ENCODE peak calls at places on chromosomes 12 and 14, in nine cellular contexts. D, V, F, L, G, B, T, H and E are unnamed samples.

GRCh38 chr14:101418601-101419000 is 142.7 kb upstream of the DIO3 start:
- DNase-seq in L (no peak), F (no peak), B (no peak), H (no peak), G (no peak), D (no peak), T (no peak), V (no peak), E (no peak)

GRCh38 chr14:94317259-94317658 is 5.9 kb downstream of the SERPINA6 start:
- DNase-seq in L (peak; percentile 31), F (no peak), V (no peak), B (no peak), H (no peak), G (no peak), T (peak; percentile 52), D (peak; percentile 28), E (no peak)

GRCh38 chr12:91931110-91931509 is 214.5 kb downstream of the BTG1 start:
- DNase-seq in T (no peak), G (no peak), F (no peak), L (no peak), H (no peak), B (no peak), D (peak; percentile 27), V (no peak), E (no peak)

GRCh38 chr12:19912996-19913395 is 455.3 kb upstream of the PDE3A start:
- DNase-seq in G (no peak), B (no peak), F (no peak), D (no peak), H (no peak), V (no peak), T (no peak), L (no peak), E (no peak)

GRCh38 chr12:120468846-120469449 is 600 bp downstream of the SRSF9 start:
- DNase-seq in L (peak; percentile 39), D (no peak), V (no peak), H (no peak), F (no peak), G (peak; percentile 10), T (no peak), B (peak; percentile 25), E (peak; percentile 57)

GRCh38 chr12:118979763-118980406 is 1.5 kb upstream of the SRRM4 start:
- DNase-seq in H (peak; percentile 43), L (no peak), B (peak; percentile 76), G (peak; percentile 24), D (no peak), F (peak; percentile 47), V (no peak), T (peak; percentile 2), E (peak; percentile 79)

GRCh38 chr12:113154351-113154973 is 4.9 kb downstream of the CFAP73 start:
- DNase-seq in G (peak; percentile 28), F (peak; percentile 25), T (no peak), L (no peak), B (peak; percentile 13), V (no peak), D (no peak), H (no peak), E (peak; percentile 53)

GRCh38 chr12:70828391-70828790 is 92.1 kb downstream of the PTPRR start:
- DNase-seq in B (no peak), L (no peak), F (no peak), T (no peak), V (no peak), H (no peak), D (no peak), G (no peak), E (no peak)

GRCh38 chr12:104282109-104282508 is 21.4 kb upstream of the EID3 start:
- DNase-seq in G (peak; percentile 68), B (no peak), D (no peak), L (no peak), F (no peak), H (no peak), T (no peak), V (no peak), E (no peak)

GRCh38 chr12:6462234-6462995 is 8.1 kb downstream of the VAMP1 start:
- DNase-seq in T (no peak), H (no peak), F (no peak), D (no peak), L (no peak), B (no peak), V (no peak), G (no peak), E (no peak)

GRCh38 chr12:94955193-94955592 is 48.3 kb downstream of the NDUFA12 start:
- DNase-seq in B (no peak), G (no peak), L (no peak), D (no peak), V (no peak), F (no peak), H (no peak), T (no peak), E (no peak)

GRCh38 chr12:116297224-116297834 is 19.8 kb upstream of the MED13L start:
- DNase-seq in V (no peak), T (no peak), H (no peak), B (no peak), L (no peak), G (no peak), F (no peak), D (no peak), E (no peak)

GRCh38 chr14:50658203-50658602 is 9.9 kb downstream of the SAV1 start:
- DNase-seq in V (no peak), H (no peak), L (no peak), T (peak; percentile 56), F (no peak), D (no peak), G (peak; percentile 72), B (no peak), E (no peak)

GRCh38 chr14:36856095-36856878 is 194.6 kb downstream of the PAX9 start:
- DNase-seq in D (no peak), G (no peak), F (no peak), B (no peak), L (no peak), H (no peak), V (no peak), T (no peak), E (no peak)

GRCh38 chr14:50488521-50488920 is 43.8 kb downstream of the MAP4K5 start:
- DNase-seq in L (no peak), H (no peak), D (no peak), B (no peak), T (no peak), F (no peak), V (no peak), G (no peak), E (no peak)

GRCh38 chr14:100106661-100107112 is 41.5 kb downstream of the EVL start:
- DNase-seq in G (no peak), D (no peak), F (no peak), L (no peak), T (no peak), H (no peak), V (no peak), B (no peak), E (no peak)

GRCh38 chr12:56162468-56163290 is 4.5 kb downstream of the MYL6 start:
- DNase-seq in V (no peak), H (no peak), T (no peak), F (no peak), G (no peak), D (no peak), L (no peak), B (no peak), E (no peak)

GRCh38 chr12:114500775-114501473 is 95.0 kb upstream of the TBX5 start:
- DNase-seq in G (no peak), L (no peak), B (no peak), H (no peak), D (no peak), T (no peak), V (no peak), F (no peak), E (no peak)

GRCh38 chr12:124347335-124347734 is 52.4 kb downstream of the RFLNA start:
- DNase-seq in T (no peak), D (peak; percentile 75), L (no peak), H (no peak), V (no peak), G (no peak), F (no peak), B (no peak), E (no peak)

GRCh38 chr12:124346425-124347168 is 51.7 kb downstream of the RFLNA start:
- DNase-seq in T (no peak), H (no peak), F (no peak), V (no peak), L (no peak), D (no peak), B (no peak), G (no peak), E (no peak)

GRCh38 chr12:124345795-124346194 is 50.9 kb downstream of the RFLNA start:
- DNase-seq in F (no peak), V (no peak), T (no peak), B (no peak), H (no peak), D (no peak), G (peak; percentile 19), L (no peak), E (no peak)

GRCh38 chr12:124348659-124349380 is 53.9 kb downstream of the RFLNA start:
- DNase-seq in H (no peak), L (no peak), T (no peak), B (no peak), G (no peak), D (no peak), F (no peak), V (no peak), E (no peak)

GRCh38 chr12:124347805-124348658 is 53.1 kb downstream of the RFLNA start:
- DNase-seq in V (no peak), H (no peak), L (no peak), B (no peak), G (no peak), D (no peak), F (no peak), T (no peak), E (peak; percentile 16)
- TF ChIP-seq CTCF in V (peak; percentile 40), H (peak; percentile 29), L (peak; percentile 63), B (peak; percentile 61), G (peak; percentile 44), D (peak; percentile 49), F (peak; percentile 56), T (peak; percentile 52), E (peak; percentile 62)

GRCh38 chr14:25375639-25376038 is 325.7 kb upstream of the STXBP6 start:
- DNase-seq in H (no peak), T (no peak), B (no peak), G (no peak), L (no peak), D (no peak), V (no peak), F (no peak), E (no peak)

GRCh38 chr14:25381498-25381897 is 331.6 kb upstream of the STXBP6 start:
- DNase-seq in T (no peak), B (no peak), D (no peak), L (no peak), G (no peak), F (no peak), V (no peak), H (no peak), E (no peak)
- TF ChIP-seq CTCF in T (peak; percentile 21), B (no peak), D (no peak), L (peak; percentile 18), G (peak; percentile 7), F (peak; percentile 56), V (peak; percentile 18), H (no peak), E (peak; percentile 65)

GRCh38 chr14:77212933-77213656 is 31.5 kb downstream of the TMEM63C start:
- DNase-seq in T (no peak), D (no peak), B (peak; percentile 82), F (peak; percentile 70), H (peak; percentile 71), V (no peak), L (no peak), G (no peak), E (peak; percentile 73)
- TF ChIP-seq CTCF in T (peak; percentile 83), D (peak; percentile 29), B (peak; percentile 57), F (peak; percentile 78), H (peak; percentile 78), V (peak; percentile 70), L (peak; percentile 59), G (peak; percentile 46), E (peak; percentile 51)

GRCh38 chr14:29518335-29518734 is 409.3 kb downstream of the PRKD1 start:
- DNase-seq in H (no peak), V (no peak), L (no peak), T (no peak), G (peak; percentile 28), D (no peak), F (no peak), B (no peak), E (no peak)
- TF ChIP-seq CTCF in H (peak; percentile 47), V (no peak), L (no peak), T (peak; percentile 53), G (peak; percentile 58), D (no peak), F (peak; percentile 33), B (peak; percentile 48), E (no peak)